ENCODE peak calls at places on chromosome 17, in four cellular contexts. One of them, this sample, is unnamed.

GRCh38 chr17:32265192-32265895 is at the start of gene RHBDL3:
- DNase-seq in mesendoderm: peak
- DNase-seq in neuronal stem cell: no peak
- DNase-seq in H9: no peak
- DNase-seq in this sample: no peak

GRCh38 chr17:34110315-34110714 is 144.8 kb upstream of the CCL2 start:
- DNase-seq in mesendoderm: peak
- DNase-seq in neuronal stem cell: peak
- DNase-seq in H9: peak
- DNase-seq in this sample: no peak

GRCh38 chr17:76481091-76481655 is 13.8 kb downstream of the AANAT start:
- DNase-seq in mesendoderm: no peak
- DNase-seq in neuronal stem cell: no peak
- DNase-seq in H9: no peak
- DNase-seq in this sample: no peak

GRCh38 chr17:81480140-81480917 is 32.3 kb downstream of the ACTG1 start:
- DNase-seq in mesendoderm: no peak
- DNase-seq in neuronal stem cell: no peak
- DNase-seq in H9: no peak
- DNase-seq in this sample: no peak

GRCh38 chr17:28717578-28718316 is at the start of gene RAB34:
- DNase-seq in mesendoderm: peak
- DNase-seq in neuronal stem cell: peak
- DNase-seq in H9: peak
- DNase-seq in this sample: peak

GRCh38 chr17:42507671-42508070 is 28.4 kb upstream of the NAGLU start:
- DNase-seq in mesendoderm: no peak
- DNase-seq in neuronal stem cell: no peak
- DNase-seq in H9: no peak
- DNase-seq in this sample: no peak

GRCh38 chr17:77101521-77102410 is 39.0 kb upstream of the SEC14L1 start:
- DNase-seq in mesendoderm: no peak
- DNase-seq in neuronal stem cell: no peak
- DNase-seq in H9: no peak
- DNase-seq in this sample: no peak

GRCh38 chr17:21511368-21512195 is 135.4 kb downstream of the KCNJ12 start:
- DNase-seq in mesendoderm: peak
- DNase-seq in neuronal stem cell: peak
- DNase-seq in H9: peak
- DNase-seq in this sample: peak

GRCh38 chr17:8736362-8736761 is 8.3 kb downstream of the CCDC42 start:
- DNase-seq in mesendoderm: no peak
- DNase-seq in neuronal stem cell: no peak
- DNase-seq in H9: no peak
- DNase-seq in this sample: no peak

GRCh38 chr17:40112718-40113109 is 9.1 kb upstream of the MSL1 start:
- DNase-seq in mesendoderm: no peak
- DNase-seq in neuronal stem cell: no peak
- DNase-seq in H9: no peak
- DNase-seq in this sample: no peak

GRCh38 chr17:43840814-43841213 is 6.2 kb upstream of the CD300LG start:
- DNase-seq in mesendoderm: peak
- DNase-seq in neuronal stem cell: no peak
- DNase-seq in H9: no peak
- DNase-seq in this sample: no peak

GRCh38 chr17:13544755-13545154 is 57.0 kb downstream of the HS3ST3A1 start:
- DNase-seq in mesendoderm: no peak
- DNase-seq in neuronal stem cell: no peak
- DNase-seq in H9: no peak
- DNase-seq in this sample: no peak

GRCh38 chr17:80633197-80633596 is 88.6 kb downstream of the RPTOR start:
- DNase-seq in mesendoderm: no peak
- DNase-seq in neuronal stem cell: no peak
- DNase-seq in H9: no peak
- DNase-seq in this sample: no peak

GRCh38 chr17:82882715-82883446 is 43.1 kb upstream of the ZNF750 start:
- DNase-seq in mesendoderm: no peak
- DNase-seq in neuronal stem cell: no peak
- DNase-seq in H9: no peak
- DNase-seq in this sample: no peak

GRCh38 chr17:76251478-76252039 is 11.3 kb upstream of the RNF157 start:
- DNase-seq in mesendoderm: no peak
- DNase-seq in neuronal stem cell: no peak
- DNase-seq in H9: no peak
- DNase-seq in this sample: no peak

GRCh38 chr17:17605747-17606083 is 14.2 kb upstream of the PEMT start:
- DNase-seq in mesendoderm: no peak
- DNase-seq in neuronal stem cell: no peak
- DNase-seq in H9: no peak
- DNase-seq in this sample: no peak

GRCh38 chr17:48162305-48162934 is 54.9 kb downstream of the SNX11 start:
- DNase-seq in mesendoderm: peak
- DNase-seq in neuronal stem cell: no peak
- DNase-seq in H9: no peak
- DNase-seq in this sample: no peak

GRCh38 chr17:72492494-72492893 is 371.7 kb downstream of the SOX9 start:
- DNase-seq in mesendoderm: no peak
- DNase-seq in neuronal stem cell: no peak
- DNase-seq in H9: no peak
- DNase-seq in this sample: no peak

GRCh38 chr17:33299115-33299514 is 6.0 kb upstream of the ASIC2 start:
- DNase-seq in mesendoderm: no peak
- DNase-seq in neuronal stem cell: no peak
- DNase-seq in H9: no peak
- DNase-seq in this sample: no peak

GRCh38 chr17:15263206-15263579 is 1.9 kb downstream of the PMP22 start:
- DNase-seq in mesendoderm: peak
- DNase-seq in neuronal stem cell: peak
- DNase-seq in H9: no peak
- DNase-seq in this sample: no peak

GRCh38 chr17:81057079-81057730 is 22.3 kb downstream of the BAIAP2 start:
- DNase-seq in mesendoderm: peak
- DNase-seq in neuronal stem cell: no peak
- DNase-seq in H9: no peak
- DNase-seq in this sample: no peak

GRCh38 chr17:38451030-38451839 is 23.0 kb downstream of the ARHGAP23 start:
- DNase-seq in mesendoderm: peak
- DNase-seq in neuronal stem cell: no peak
- DNase-seq in H9: peak
- DNase-seq in this sample: peak

DNA sequence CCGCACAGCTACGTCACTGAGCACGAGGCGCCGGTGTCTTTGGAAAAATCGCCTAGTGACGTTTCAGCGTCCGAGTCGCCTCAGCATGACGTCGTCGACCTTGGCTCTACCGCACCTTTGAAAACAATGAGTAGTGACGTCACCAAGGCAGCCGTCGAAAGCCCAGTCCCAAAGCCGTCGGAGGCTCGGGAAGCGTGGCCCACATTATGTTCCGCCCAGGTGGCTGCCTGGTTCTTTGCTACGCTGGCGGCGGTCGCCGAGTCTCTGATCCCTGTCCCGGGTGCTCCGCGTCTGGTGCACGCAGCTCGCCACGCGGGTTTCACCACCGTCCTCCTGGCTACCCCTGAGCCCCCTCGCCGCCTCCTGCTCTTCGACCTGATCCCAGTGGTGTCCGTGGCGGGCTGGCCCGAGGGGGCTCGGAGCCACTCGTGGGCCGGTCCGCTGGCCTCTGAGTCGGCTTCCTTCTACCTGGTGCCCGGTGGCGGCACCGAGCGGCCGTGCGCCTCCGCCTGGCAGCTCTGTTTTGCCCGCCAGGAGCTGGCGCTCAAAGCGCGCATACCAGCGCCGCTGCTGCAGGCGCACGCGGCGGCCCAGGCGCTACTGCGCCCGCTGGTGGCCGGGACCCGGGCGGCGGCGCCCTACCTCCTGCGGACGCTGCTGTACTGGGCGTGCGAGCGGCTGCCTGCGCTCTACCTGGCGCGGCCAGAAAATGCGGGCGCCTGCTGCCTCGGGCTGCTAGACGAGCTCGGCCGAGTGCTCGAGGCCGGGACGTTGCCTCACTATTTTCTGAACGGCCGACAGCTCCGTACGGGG is 1.5 kb downstream of the TMEM102 start:
- DNase-seq in mesendoderm: peak
- DNase-seq in neuronal stem cell: peak
- DNase-seq in H9: peak
- DNase-seq in this sample: no peak
- H4K8ac ChIP-seq in mesendoderm: no peak
- H4K8ac ChIP-seq in neuronal stem cell: no peak
- H4K8ac ChIP-seq in H9: no peak
- H4K8ac ChIP-seq in this sample: peak

DNA sequence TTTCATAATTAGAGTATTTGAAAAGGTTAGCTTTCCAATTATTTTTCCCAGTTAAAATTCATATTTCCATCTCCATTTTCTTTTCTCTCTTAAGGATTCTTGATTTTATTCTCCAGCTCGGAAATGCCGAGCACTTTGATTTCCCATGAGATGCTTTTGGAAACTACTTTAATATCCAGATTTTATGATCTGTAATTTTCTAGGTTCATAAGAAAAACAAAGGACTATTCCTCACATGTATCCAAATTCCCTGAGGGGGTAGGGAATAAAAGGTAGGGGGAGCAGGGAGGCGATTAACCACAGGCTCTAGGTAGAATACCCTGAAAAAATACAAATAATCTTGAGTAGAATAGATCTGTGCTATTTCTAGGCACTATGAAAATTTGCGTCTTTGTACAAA is 938 bp downstream of the RNF43 start:
- DNase-seq in mesendoderm: no peak
- DNase-seq in neuronal stem cell: no peak
- DNase-seq in H9: no peak
- DNase-seq in this sample: no peak
- H4K8ac ChIP-seq in mesendoderm: no peak
- H4K8ac ChIP-seq in neuronal stem cell: no peak
- H4K8ac ChIP-seq in H9: no peak
- H4K8ac ChIP-seq in this sample: no peak

DNA sequence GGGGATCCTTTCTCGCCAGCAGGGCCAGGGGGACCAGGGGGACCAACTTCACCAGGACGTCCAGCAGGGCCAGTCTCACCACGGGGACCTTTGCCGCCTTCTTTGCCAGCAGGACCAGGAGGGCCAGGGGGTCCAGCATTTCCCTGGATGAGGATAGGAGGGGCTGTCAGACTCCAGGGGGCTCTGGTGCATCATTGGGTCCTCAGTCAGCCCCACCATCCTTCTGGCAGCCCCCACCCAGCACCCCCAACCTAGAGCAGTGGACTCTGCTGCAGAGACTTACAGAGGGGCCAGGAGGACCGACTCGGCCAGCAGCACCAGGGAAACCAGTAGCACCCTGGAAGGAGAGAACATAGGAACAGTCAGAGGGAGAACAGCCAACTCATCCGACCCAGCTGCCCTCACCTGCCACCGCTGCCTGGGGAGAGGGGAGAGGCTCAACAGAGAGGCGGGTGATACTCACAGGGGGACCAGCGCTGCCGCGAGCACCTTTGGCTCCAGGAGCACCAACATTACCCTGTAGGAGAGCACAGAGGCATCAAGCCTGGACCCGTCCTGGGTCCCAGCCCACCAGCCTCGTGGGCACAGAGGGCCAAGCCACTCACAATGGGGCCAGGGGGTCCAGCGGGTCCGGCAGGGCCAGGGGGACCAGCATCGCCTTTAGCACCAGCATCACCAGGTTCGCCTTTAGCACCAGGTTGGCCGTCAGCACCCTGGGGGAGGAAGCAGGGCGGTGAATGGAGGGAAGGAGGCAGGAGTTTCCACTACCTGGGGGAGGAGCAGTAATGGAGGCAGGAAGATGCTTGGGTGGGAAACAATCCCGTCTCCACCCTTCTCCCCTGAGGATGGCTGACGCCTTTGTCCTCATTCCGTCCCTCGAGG is 11.8 kb downstream of the COL1A1 start:
- DNase-seq in mesendoderm: no peak
- DNase-seq in neuronal stem cell: no peak
- DNase-seq in H9: no peak
- DNase-seq in this sample: no peak
- H4K8ac ChIP-seq in mesendoderm: no peak
- H4K8ac ChIP-seq in neuronal stem cell: no peak
- H4K8ac ChIP-seq in H9: no peak
- H4K8ac ChIP-seq in this sample: no peak

GRCh38 chr17:7250655-7251329 is 742 bp downstream of the CTDNEP1 start:
- DNase-seq in mesendoderm: peak
- DNase-seq in neuronal stem cell: no peak
- DNase-seq in H9: no peak
- DNase-seq in this sample: no peak
- H4K8ac ChIP-seq in mesendoderm: peak
- H4K8ac ChIP-seq in neuronal stem cell: no peak
- H4K8ac ChIP-seq in H9: no peak
- H4K8ac ChIP-seq in this sample: peak

DNA sequence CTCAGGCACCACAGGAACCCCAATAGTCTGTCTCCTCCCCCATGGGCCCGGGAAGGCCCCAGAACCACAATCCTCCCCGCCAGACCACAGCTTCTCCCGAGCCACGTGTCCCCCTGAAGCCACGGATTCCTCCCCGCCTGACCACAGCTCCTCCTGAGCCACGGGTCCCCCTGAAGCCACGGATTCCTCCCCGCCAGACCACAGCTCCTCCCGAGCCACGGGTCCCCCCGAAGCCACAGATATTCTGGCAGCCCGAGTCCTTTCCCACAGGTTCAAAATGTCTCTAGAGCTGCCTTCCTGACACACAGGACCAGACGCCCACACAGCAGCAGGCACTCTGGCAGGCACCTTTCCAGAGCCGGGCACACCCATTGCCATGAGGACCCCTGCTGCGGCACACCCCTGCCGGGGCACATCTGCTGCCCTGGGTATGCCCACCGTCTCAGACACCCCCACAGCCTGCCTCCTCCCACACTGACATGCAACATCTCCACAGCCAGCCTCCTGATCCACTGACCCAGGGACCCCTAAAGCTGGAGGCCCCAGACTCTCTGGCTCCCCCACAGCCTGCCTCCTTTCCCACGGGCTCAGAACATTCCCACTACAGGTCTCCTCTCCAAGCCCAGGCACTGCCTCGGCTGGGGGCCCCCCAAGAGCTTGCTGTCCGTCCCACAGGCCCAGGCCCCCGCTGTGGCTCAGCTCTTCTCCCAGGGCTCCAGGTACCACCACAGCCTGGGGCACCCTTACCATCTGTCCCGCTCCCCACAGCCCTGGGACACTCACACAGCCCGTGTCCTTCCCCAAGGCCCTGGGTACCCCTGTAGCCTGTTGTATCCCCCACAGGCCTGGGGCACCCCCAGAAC is 2.2 kb downstream of the KIAA0753 start:
- DNase-seq in mesendoderm: no peak
- DNase-seq in neuronal stem cell: no peak
- DNase-seq in H9: no peak
- DNase-seq in this sample: no peak
- H4K8ac ChIP-seq in mesendoderm: no peak
- H4K8ac ChIP-seq in neuronal stem cell: peak
- H4K8ac ChIP-seq in H9: no peak
- H4K8ac ChIP-seq in this sample: peak